ENCODE peak calls at places on chromosomes 11 and 22, in ten cellular contexts. B is esophagus muscularis mucosa; F is colonic mucosa; C is uterus; Y is astrocyte; M is CD8-positive, alpha-beta memory T cell; T is tibial nerve; Z is endothelial cell of umbilical vein; D is kidney; J is cardiac fibroblast. R is an unnamed sample.

GRCh38 chr11:64284962-64285884 is at the start of gene GPR137:
- DNase-seq in M (peak), J (peak), Y (peak), B (peak), Z (peak), F (peak), D (peak), C (peak), T (peak), R (peak)

GRCh38 chr11:73597340-73597955 is 464 bp downstream of the FAM168A start:
- DNase-seq in F (peak), D (no peak), C (no peak), Y (no peak), T (no peak), B (no peak), M (no peak), J (no peak), Z (no peak), R (no peak)

GRCh38 chr11:128422576-128423370 is 164.6 kb downstream of the ETS1 start:
- DNase-seq in B (no peak), Z (no peak), J (no peak), M (peak), Y (no peak), T (no peak), D (peak), C (no peak), F (no peak), R (no peak)

GRCh38 chr11:2690596-2691354 is 9.0 kb downstream of the KCNQ1OT1 start:
- DNase-seq in D (peak), C (peak), T (no peak), J (no peak), Z (no peak), B (no peak), M (no peak), Y (no peak), F (no peak), R (no peak)

GRCh38 chr11:17416492-17416891 is 28.0 kb upstream of the KCNJ11 start:
- DNase-seq in F (no peak), Z (no peak), T (no peak), J (no peak), D (no peak), M (no peak), C (no peak), B (no peak), Y (no peak), R (no peak)

GRCh38 chr11:45777127-45777969 is 27.6 kb upstream of the SLC35C1 start:
- DNase-seq in Y (no peak), C (no peak), F (no peak), B (no peak), D (no peak), J (peak), T (no peak), Z (no peak), M (no peak), R (no peak)

GRCh38 chr11:73239571-73240189 is 21.6 kb downstream of the P2RY2 start:
- DNase-seq in J (no peak), M (no peak), Z (no peak), T (no peak), F (no peak), Y (no peak), C (no peak), B (no peak), D (no peak), R (no peak)

GRCh38 chr22:43658823-43659222 is 153.3 kb downstream of the EFCAB6 start:
- DNase-seq in J (no peak), F (no peak), D (no peak), Y (no peak), T (no peak), B (peak), Z (no peak), M (no peak), C (no peak), R (no peak)

GRCh38 chr22:17836977-17837742 is 62.9 kb upstream of the BID start:
- DNase-seq in D (peak), F (no peak), Z (peak), B (no peak), C (no peak), T (no peak), M (no peak), Y (no peak), J (no peak), R (peak)

GRCh38 chr11:36702330-36703054 is 104.5 kb upstream of the RAG2 start:
- DNase-seq in T (peak), J (peak), F (peak), D (no peak), Z (peak), B (no peak), Y (peak), C (no peak), M (no peak), R (peak)
- H3K4me3 ChIP-seq in T (no peak), J (no peak), F (no peak), D (no peak), Z (no peak), B (no peak), Y (no peak), C (no peak), M (no peak), R (no peak)

GRCh38 chr22:19718255-19719054 is 4.2 kb downstream of the SEPTIN5 start:
- DNase-seq in J (no peak), C (no peak), B (no peak), D (no peak), F (no peak), M (no peak), Y (no peak), Z (no peak), T (no peak), R (no peak)

GRCh38 chr22:19717691-19718254 is 3.5 kb downstream of the SEPTIN5 start:
- DNase-seq in B (no peak), Y (peak), J (peak), F (peak), D (peak), Z (peak), M (peak), C (peak), T (peak), R (peak)

GRCh38 chr22:19719488-19720021 is 3.8 kb upstream of the GP1BB start:
- DNase-seq in J (no peak), D (no peak), T (no peak), M (no peak), B (no peak), F (no peak), Y (no peak), Z (no peak), C (no peak), R (no peak)

GRCh38 chr22:19720150-19720827 is 3.0 kb upstream of the GP1BB start:
- DNase-seq in T (no peak), M (no peak), Z (no peak), Y (no peak), B (no peak), C (no peak), F (no peak), J (no peak), D (no peak), R (no peak)

GRCh38 chr22:19719055-19719482 is 4.3 kb upstream of the GP1BB start:
- DNase-seq in Z (no peak), M (peak), Y (no peak), F (no peak), C (no peak), T (no peak), J (no peak), B (no peak), D (no peak), R (no peak)
- H3K4me3 ChIP-seq in Z (no peak), M (peak), Y (peak), F (peak), C (peak), T (peak), J (peak), B (peak), D (peak), R (no peak)

DNA sequence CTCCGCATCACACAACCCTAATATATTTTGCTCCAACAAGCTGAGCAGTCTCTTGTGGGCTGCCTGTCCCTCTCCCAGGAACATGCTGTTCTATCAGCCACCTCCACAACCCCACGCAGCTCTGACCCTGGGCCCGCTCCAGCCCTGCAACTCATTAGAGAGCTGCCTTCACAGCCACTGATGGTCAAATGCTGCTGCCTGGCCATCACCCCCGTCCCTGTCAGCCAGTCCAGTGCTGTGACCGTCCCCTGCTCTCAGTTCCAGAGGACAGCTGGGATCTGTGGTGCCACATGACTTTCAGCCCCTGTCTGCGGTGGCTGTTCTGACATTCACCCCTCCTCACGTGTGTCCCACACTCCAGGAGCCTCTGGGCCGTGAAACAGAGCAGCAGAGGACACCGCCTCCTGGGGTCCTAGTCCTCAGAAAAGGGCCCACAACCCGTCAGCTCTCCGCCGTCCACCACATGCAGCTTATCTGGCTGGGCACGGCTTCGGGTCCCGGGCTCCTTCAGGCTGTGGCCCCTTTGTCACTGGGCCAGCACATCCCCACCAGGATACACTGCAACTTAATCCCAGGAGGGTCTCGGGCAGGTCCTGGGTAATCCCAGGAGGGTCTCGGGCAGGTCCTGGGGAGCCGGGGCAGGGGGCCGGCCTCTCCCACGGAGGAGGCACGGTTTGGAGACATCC is 14.9 kb downstream of the CRELD2 start:
- DNase-seq in J (no peak), M (no peak), F (no peak), C (peak), T (peak), B (peak), Z (no peak), Y (no peak), D (peak), R (no peak)
- H3K4me3 ChIP-seq in J (no peak), M (no peak), F (no peak), C (no peak), T (peak), B (peak), Z (no peak), Y (no peak), D (no peak), R (no peak)

GRCh38 chr22:46796566-46797195 is 34.2 kb downstream of the TBC1D22A start:
- DNase-seq in B (no peak), D (peak), Y (no peak), Z (no peak), F (no peak), J (no peak), T (no peak), C (no peak), M (no peak), R (no peak)

GRCh38 chr22:46795845-46796565 is 33.6 kb downstream of the TBC1D22A start:
- DNase-seq in M (no peak), Y (no peak), F (no peak), C (no peak), B (no peak), T (no peak), J (no peak), D (peak), Z (no peak), R (no peak)

GRCh38 chr22:46798041-46798365 is 35.6 kb downstream of the TBC1D22A start:
- DNase-seq in C (no peak), M (no peak), Y (no peak), B (no peak), F (no peak), Z (no peak), J (no peak), T (no peak), D (no peak), R (no peak)

GRCh38 chr22:46798366-46799057 is 36.1 kb downstream of the TBC1D22A start:
- DNase-seq in C (peak), T (peak), F (peak), M (peak), Z (peak), D (peak), B (no peak), Y (peak), J (peak), R (peak)

DNA sequence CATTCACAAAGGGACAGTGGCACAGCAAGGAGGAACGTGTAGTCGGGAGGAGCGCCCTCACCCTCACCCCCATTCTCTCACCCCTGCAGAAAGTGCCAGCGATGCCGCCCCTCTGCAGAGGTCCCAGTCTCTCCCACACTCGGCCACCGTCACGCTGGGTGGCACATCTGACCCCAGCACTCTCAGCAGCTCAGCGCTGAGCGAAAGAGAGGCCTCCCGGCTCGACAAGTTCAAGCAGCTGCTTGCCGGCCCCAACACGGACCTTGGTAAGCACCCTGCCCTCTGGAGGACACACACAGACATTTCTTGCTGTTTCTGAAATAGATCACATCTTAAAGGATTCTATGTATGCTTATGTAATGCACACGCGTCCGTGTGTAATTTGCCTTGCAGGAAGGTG is 34.9 kb downstream of the TBC1D22A start:
- DNase-seq in F (no peak), B (no peak), M (no peak), C (no peak), T (no peak), D (peak), J (peak), Z (no peak), Y (no peak), R (peak)
- H3K4me3 ChIP-seq in F (no peak), B (no peak), M (no peak), C (no peak), T (no peak), D (no peak), J (no peak), Z (no peak), Y (no peak), R (no peak)

DNA sequence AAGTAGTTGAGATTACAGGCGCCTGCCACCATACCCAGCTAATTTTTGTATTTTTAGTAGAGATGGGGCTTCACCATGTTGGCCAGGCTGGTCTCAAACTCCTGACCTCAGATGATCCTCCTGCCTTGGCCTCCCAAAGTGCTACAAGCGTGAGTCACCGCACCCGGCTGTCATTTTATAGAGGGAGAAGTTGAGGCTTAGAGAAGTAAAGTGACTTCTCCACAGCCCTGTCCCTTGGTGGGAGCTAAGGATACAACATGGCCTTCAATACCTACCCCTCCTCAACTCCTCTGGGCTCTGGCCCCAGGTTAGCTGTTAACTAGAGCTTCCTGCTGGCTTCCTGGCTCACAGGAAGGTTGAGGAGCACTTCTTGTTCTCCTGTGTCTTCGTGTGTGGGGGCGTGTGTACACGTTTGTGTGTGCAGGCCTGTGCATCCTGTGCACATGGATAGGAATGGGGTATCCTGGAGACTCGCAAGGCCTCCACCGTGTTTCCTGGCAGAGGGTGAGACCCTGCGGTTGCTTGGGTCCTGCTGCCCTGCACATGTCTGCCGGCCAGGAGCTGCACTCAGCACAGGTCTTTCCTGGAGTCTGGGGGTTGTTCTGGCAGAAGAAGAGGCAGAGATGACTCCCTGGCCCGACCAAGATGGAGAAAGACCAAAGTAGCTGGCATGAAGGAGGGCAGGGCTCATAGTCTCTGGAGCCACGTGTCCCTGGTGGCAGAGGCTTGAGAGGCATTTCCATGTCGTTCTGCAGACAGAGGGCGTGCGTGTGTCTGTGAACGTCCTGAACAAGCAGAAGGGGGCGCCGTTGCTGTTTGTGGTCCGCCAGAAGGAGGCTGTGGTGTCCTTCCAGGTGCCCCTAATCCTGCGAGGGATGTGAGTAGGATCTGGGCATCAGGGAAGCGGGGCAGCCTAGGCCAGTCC is 2.4 kb downstream of the SIDT2 start:
- DNase-seq in T (peak), Y (peak), Z (peak), B (no peak), F (peak), J (peak), D (peak), M (peak), C (peak), R (peak)
- H3K4me3 ChIP-seq in T (peak), Y (no peak), Z (no peak), B (peak), F (no peak), J (no peak), D (peak), M (no peak), C (no peak), R (no peak)

GRCh38 chr11:133520707-133521106 is 11.6 kb downstream of the OPCML start:
- DNase-seq in D (no peak), M (no peak), F (no peak), Z (no peak), T (no peak), Y (no peak), J (no peak), C (no peak), B (no peak), R (no peak)
- H3K4me3 ChIP-seq in D (no peak), M (no peak), F (no peak), Z (no peak), T (no peak), Y (no peak), J (no peak), C (no peak), B (no peak), R (no peak)